ENCODE peak calls at places on chromosomes 6 and 20, in four cellular contexts. One of them, this sample, is unnamed.

GRCh38 chr6:126422912-126423311 is 83.0 kb downstream of the CENPW start:
- DNase-seq in Panc1: no peak
- DNase-seq in HepG2: no peak
- DNase-seq in K562: no peak
- DNase-seq in this sample: no peak

GRCh38 chr20:43022081-43022480 is 167.6 kb downstream of the PTPRT start:
- DNase-seq in Panc1: no peak
- DNase-seq in K562: no peak
- DNase-seq in HepG2: no peak
- DNase-seq in this sample: no peak

GRCh38 chr20:20399705-20400104 is 31.8 kb downstream of the INSM1 start:
- DNase-seq in Panc1: no peak
- DNase-seq in K562: no peak
- DNase-seq in HepG2: peak
- DNase-seq in this sample: no peak

GRCh38 chr6:133921249-133921859 is 31.7 kb upstream of the TBPL1 start:
- DNase-seq in HepG2: peak
- DNase-seq in K562: peak
- DNase-seq in Panc1: peak
- DNase-seq in this sample: peak

GRCh38 chr6:49339096-49339495 is 124.0 kb downstream of the MMUT start:
- DNase-seq in HepG2: no peak
- DNase-seq in Panc1: no peak
- DNase-seq in K562: no peak
- DNase-seq in this sample: no peak

GRCh38 chr6:112802154-112802553 is 455.0 kb downstream of the RFPL4B start:
- DNase-seq in HepG2: no peak
- DNase-seq in K562: no peak
- DNase-seq in Panc1: no peak
- DNase-seq in this sample: no peak

GRCh38 chr6:56890683-56891429 is 64.1 kb upstream of the BEND6 start:
- DNase-seq in Panc1: no peak
- DNase-seq in HepG2: no peak
- DNase-seq in K562: peak
- DNase-seq in this sample: no peak

GRCh38 chr6:90982051-90982450 is 395.2 kb upstream of the MAP3K7 start:
- DNase-seq in HepG2: no peak
- DNase-seq in K562: no peak
- DNase-seq in Panc1: no peak
- DNase-seq in this sample: no peak

GRCh38 chr6:159941286-159942113 is 27.4 kb upstream of the IGF2R start:
- DNase-seq in K562: peak
- DNase-seq in HepG2: peak
- DNase-seq in Panc1: peak
- DNase-seq in this sample: peak

GRCh38 chr6:128694303-128695009 is 174.1 kb upstream of the PTPRK start:
- DNase-seq in K562: no peak
- DNase-seq in HepG2: no peak
- DNase-seq in Panc1: no peak
- DNase-seq in this sample: no peak

GRCh38 chr6:128697392-128697689 is 176.9 kb upstream of the PTPRK start:
- DNase-seq in K562: no peak
- DNase-seq in Panc1: no peak
- DNase-seq in HepG2: no peak
- DNase-seq in this sample: no peak

DNA sequence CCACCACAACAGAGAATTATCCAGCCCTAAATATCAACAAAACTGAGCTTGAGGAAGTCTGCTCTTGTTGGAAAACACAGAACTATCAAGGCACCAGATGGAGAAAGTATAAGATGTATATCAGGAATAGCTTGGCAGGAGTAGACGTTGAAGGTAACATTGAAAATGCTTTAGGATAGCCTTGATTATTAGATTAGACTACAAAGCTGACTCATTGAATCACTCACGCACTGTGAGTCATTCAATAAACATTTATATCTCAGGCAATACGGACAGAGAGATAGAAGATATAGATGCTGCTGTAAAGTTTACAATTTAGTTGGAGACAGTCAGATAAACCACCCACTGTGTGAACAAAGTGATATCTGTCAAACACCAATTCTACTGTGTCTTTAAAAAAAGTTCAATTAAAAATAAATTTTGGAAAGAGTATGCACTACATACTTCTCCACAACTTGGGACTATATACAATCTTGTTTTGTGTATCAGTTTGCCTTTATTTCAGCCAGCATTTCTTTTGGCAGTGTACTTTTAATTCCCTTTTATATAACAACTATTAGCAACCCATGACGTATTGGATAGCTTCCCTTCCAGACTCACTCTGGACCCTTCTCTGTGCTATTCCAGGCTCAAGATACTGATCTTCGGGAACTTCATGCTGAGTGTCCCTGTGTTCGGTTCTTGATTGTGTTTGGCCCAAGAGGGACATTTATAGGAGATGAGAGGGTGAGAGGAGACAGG is 176.4 kb upstream of the PTPRK start:
- DNase-seq in Panc1: peak
- DNase-seq in HepG2: no peak
- DNase-seq in K562: no peak
- DNase-seq in this sample: peak
- TF ChIP-seq TCF7L2 in Panc1: no peak
- TF ChIP-seq TCF7L2 in HepG2: no peak
- TF ChIP-seq TCF7L2 in K562: no peak
- TF ChIP-seq TCF7L2 in this sample: no peak

DNA sequence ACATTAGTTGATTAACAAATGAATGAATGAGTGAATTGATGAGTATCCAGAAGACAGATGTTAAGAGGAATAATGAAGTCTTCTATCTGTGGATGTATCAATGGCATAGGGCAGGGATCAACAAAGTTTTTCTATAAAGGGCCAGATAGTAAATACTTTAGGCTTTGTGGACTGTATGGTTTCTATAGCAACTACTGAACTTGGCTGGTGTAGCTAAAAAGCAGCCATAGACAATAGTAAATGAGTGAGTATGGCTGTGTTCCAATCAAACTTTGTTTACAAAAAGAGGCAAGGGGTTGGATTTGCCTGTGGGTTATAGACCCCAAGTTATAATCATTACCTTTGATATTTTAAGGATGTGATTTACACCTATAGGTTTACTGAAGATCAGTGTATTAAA is 144.0 kb downstream of the PRL start:
- DNase-seq in HepG2: no peak
- DNase-seq in Panc1: no peak
- DNase-seq in K562: no peak
- DNase-seq in this sample: no peak
- TF ChIP-seq TCF7L2 in HepG2: no peak
- TF ChIP-seq TCF7L2 in Panc1: no peak
- TF ChIP-seq TCF7L2 in K562: no peak
- TF ChIP-seq TCF7L2 in this sample: no peak

GRCh38 chr20:62899633-62900051 is 26.7 kb downstream of the DIDO1 start:
- DNase-seq in K562: peak
- DNase-seq in Panc1: no peak
- DNase-seq in HepG2: peak
- DNase-seq in this sample: no peak
- TF ChIP-seq TCF7L2 in K562: no peak
- TF ChIP-seq TCF7L2 in Panc1: no peak
- TF ChIP-seq TCF7L2 in HepG2: no peak
- TF ChIP-seq TCF7L2 in this sample: no peak

DNA sequence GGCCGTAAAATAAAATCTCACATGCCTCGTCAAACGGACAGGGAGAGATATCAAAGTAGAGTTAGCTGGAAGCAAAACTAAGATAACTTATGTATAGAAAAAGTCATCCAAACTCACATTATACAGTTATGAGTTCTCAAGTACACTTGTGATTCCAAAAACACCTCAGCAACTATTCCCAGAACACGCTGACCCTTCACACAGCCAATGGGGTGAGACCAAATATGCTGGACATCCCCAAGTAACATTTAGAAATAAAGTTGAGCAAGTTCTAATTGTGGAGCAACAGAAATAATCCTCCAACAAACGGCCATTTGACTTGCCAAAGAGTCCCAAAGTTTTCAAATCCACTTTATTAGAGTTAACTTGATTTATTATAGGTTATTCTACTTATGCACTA is 52.4 kb downstream of the LY86 start:
- DNase-seq in Panc1: no peak
- DNase-seq in K562: no peak
- DNase-seq in HepG2: no peak
- DNase-seq in this sample: no peak
- TF ChIP-seq TCF7L2 in Panc1: no peak
- TF ChIP-seq TCF7L2 in K562: no peak
- TF ChIP-seq TCF7L2 in HepG2: no peak
- TF ChIP-seq TCF7L2 in this sample: no peak